ENCODE peak calls at places on chromosome 14, in six cellular contexts. One of them, this sample, is unnamed.

GRCh38 chr14:103890052-103890371 is 38.2 kb upstream of the TDRD9 start:
- DNase-seq in dorsolateral prefrontal cortex: no peak
- DNase-seq in neural progenitor cell: no peak
- DNase-seq in keratinocyte: no peak
- DNase-seq in psoas muscle: no peak
- DNase-seq in aorta: no peak
- DNase-seq in this sample: no peak

GRCh38 chr14:20492486-20492885 is 12.9 kb upstream of the RNASE10 start:
- DNase-seq in keratinocyte: no peak
- DNase-seq in psoas muscle: no peak
- DNase-seq in aorta: no peak
- DNase-seq in dorsolateral prefrontal cortex: no peak
- DNase-seq in neural progenitor cell: no peak
- DNase-seq in this sample: no peak

GRCh38 chr14:103657466-103657865 is 28.5 kb downstream of the KLC1 start:
- DNase-seq in keratinocyte: no peak
- DNase-seq in dorsolateral prefrontal cortex: peak
- DNase-seq in neural progenitor cell: no peak
- DNase-seq in aorta: peak
- DNase-seq in psoas muscle: peak
- DNase-seq in this sample: no peak

GRCh38 chr14:101915871-101916815 is 48.2 kb upstream of the DYNC1H1 start:
- DNase-seq in aorta: no peak
- DNase-seq in neural progenitor cell: no peak
- DNase-seq in psoas muscle: no peak
- DNase-seq in dorsolateral prefrontal cortex: no peak
- DNase-seq in keratinocyte: no peak
- DNase-seq in this sample: no peak

GRCh38 chr14:94388027-94388895 is at the start of gene SERPINA1:
- DNase-seq in psoas muscle: no peak
- DNase-seq in neural progenitor cell: no peak
- DNase-seq in dorsolateral prefrontal cortex: no peak
- DNase-seq in keratinocyte: no peak
- DNase-seq in aorta: no peak
- DNase-seq in this sample: no peak

GRCh38 chr14:62462996-62463395 is 582.3 kb downstream of the KCNH5 start:
- DNase-seq in neural progenitor cell: no peak
- DNase-seq in keratinocyte: no peak
- DNase-seq in aorta: no peak
- DNase-seq in dorsolateral prefrontal cortex: no peak
- DNase-seq in psoas muscle: no peak
- DNase-seq in this sample: no peak

GRCh38 chr14:53306267-53306721 is 153.2 kb upstream of the DDHD1 start:
- DNase-seq in keratinocyte: no peak
- DNase-seq in psoas muscle: peak
- DNase-seq in neural progenitor cell: peak
- DNase-seq in aorta: peak
- DNase-seq in dorsolateral prefrontal cortex: peak
- DNase-seq in this sample: peak

GRCh38 chr14:104102282-104102914 is 16.9 kb downstream of the ASPG start:
- DNase-seq in neural progenitor cell: no peak
- DNase-seq in dorsolateral prefrontal cortex: peak
- DNase-seq in psoas muscle: peak
- DNase-seq in aorta: no peak
- DNase-seq in keratinocyte: no peak
- DNase-seq in this sample: no peak

GRCh38 chr14:67908061-67908767 is 88.6 kb downstream of the RAD51B start:
- DNase-seq in psoas muscle: no peak
- DNase-seq in neural progenitor cell: no peak
- DNase-seq in keratinocyte: no peak
- DNase-seq in aorta: no peak
- DNase-seq in dorsolateral prefrontal cortex: no peak
- DNase-seq in this sample: no peak

DNA sequence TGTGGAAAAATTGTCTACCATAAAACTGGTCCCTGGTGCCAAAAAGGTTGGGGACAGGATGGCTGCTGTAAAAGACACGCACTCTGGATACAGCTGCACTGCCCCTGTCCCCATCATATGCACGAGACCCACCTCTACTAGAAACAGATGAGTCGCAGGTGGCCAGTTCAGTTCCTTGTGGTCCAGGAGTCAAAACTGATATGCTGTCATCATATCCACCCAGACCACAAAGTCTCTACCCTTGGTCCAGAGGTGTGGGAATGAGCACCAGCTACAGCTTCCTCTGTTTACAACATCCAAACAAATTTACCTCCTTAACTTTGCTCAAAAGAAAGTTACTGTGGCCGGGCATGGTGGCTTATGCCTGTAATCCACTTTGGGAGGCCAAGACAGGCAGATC is 43.8 kb upstream of the DACT1 start:
- DNase-seq in aorta: no peak
- DNase-seq in dorsolateral prefrontal cortex: no peak
- DNase-seq in psoas muscle: no peak
- DNase-seq in keratinocyte: no peak
- DNase-seq in neural progenitor cell: no peak
- DNase-seq in this sample: no peak
- H3K27ac ChIP-seq in aorta: no peak
- H3K27ac ChIP-seq in dorsolateral prefrontal cortex: no peak
- H3K27ac ChIP-seq in psoas muscle: no peak
- H3K27ac ChIP-seq in keratinocyte: no peak
- H3K27ac ChIP-seq in neural progenitor cell: no peak
- H3K27ac ChIP-seq in this sample: no peak

DNA sequence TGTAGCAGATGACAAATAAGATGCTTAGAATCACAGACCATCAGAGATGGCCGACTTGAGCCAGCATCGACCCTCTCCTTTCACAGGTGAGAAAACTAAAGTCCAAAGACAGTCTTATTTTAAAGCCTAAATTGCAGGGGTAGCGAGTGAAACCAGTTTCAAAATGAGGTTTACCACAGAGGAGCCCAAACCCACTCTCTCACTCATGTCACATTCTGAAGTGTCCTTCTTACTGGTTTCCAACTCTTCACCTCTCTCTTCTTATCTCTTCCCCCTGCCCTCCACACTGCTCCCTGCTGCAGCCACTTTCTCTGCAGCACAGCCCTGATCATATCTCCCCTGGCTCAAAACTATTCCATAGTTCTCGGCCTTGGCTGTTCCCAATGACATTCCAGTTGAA is 57.0 kb upstream of the NID2 start:
- DNase-seq in neural progenitor cell: no peak
- DNase-seq in psoas muscle: no peak
- DNase-seq in dorsolateral prefrontal cortex: no peak
- DNase-seq in keratinocyte: no peak
- DNase-seq in aorta: no peak
- DNase-seq in this sample: no peak
- H3K27ac ChIP-seq in neural progenitor cell: no peak
- H3K27ac ChIP-seq in psoas muscle: peak
- H3K27ac ChIP-seq in dorsolateral prefrontal cortex: no peak
- H3K27ac ChIP-seq in keratinocyte: no peak
- H3K27ac ChIP-seq in aorta: no peak
- H3K27ac ChIP-seq in this sample: no peak

DNA sequence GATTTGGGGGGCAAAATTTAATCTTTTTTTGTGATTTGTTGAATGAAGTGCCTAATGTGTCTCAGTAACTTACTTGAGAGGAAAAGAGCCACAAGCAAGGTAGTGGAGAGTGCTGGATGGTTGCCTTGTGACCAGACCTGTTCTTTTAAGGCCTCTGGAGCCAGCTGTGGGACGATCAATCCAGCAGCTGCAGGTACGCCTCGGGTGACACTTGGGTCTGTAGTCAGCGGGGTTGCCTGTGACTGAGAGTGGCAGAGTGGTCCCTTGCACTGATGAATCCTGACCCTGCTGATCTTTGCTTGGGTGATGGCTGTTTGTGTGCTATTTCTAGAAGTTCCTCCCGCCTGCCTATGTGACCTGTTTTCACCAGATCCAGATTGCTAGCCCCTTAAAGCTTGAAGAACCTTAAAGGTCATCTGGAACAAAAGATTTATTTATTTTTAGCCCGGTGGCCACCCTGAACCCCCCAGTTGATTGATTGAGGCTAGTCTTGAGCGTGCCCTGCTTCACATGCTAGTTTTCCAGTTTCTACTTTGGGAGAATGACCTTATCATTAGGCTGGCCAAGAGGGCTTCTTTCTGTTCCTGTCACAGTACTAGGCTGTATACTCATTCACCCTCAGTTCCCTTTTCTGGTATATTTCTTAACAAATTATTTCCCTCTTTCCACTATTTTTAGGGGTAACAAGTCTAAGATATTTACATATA is 23.2 kb downstream of the PRKCH start:
- DNase-seq in neural progenitor cell: no peak
- DNase-seq in psoas muscle: no peak
- DNase-seq in dorsolateral prefrontal cortex: no peak
- DNase-seq in keratinocyte: no peak
- DNase-seq in aorta: no peak
- DNase-seq in this sample: no peak
- H3K27ac ChIP-seq in neural progenitor cell: no peak
- H3K27ac ChIP-seq in psoas muscle: peak
- H3K27ac ChIP-seq in dorsolateral prefrontal cortex: peak
- H3K27ac ChIP-seq in keratinocyte: no peak
- H3K27ac ChIP-seq in aorta: no peak
- H3K27ac ChIP-seq in this sample: no peak

GRCh38 chr14:25010471-25010870 is 39.5 kb downstream of the STXBP6 start:
- DNase-seq in neural progenitor cell: no peak
- DNase-seq in aorta: no peak
- DNase-seq in dorsolateral prefrontal cortex: no peak
- DNase-seq in psoas muscle: no peak
- DNase-seq in keratinocyte: no peak
- DNase-seq in this sample: no peak

GRCh38 chr14:25007832-25008231 is 42.1 kb downstream of the STXBP6 start:
- DNase-seq in dorsolateral prefrontal cortex: peak
- DNase-seq in psoas muscle: no peak
- DNase-seq in aorta: no peak
- DNase-seq in keratinocyte: no peak
- DNase-seq in neural progenitor cell: no peak
- DNase-seq in this sample: no peak

GRCh38 chr14:25009891-25010290 is 40.1 kb downstream of the STXBP6 start:
- DNase-seq in dorsolateral prefrontal cortex: no peak
- DNase-seq in neural progenitor cell: peak
- DNase-seq in psoas muscle: no peak
- DNase-seq in keratinocyte: peak
- DNase-seq in aorta: no peak
- DNase-seq in this sample: no peak

GRCh38 chr14:25014440-25014839 is 35.5 kb downstream of the STXBP6 start:
- DNase-seq in psoas muscle: no peak
- DNase-seq in neural progenitor cell: no peak
- DNase-seq in keratinocyte: no peak
- DNase-seq in dorsolateral prefrontal cortex: no peak
- DNase-seq in aorta: no peak
- DNase-seq in this sample: no peak

GRCh38 chr14:25011095-25011494 is 38.9 kb downstream of the STXBP6 start:
- DNase-seq in dorsolateral prefrontal cortex: no peak
- DNase-seq in neural progenitor cell: no peak
- DNase-seq in aorta: no peak
- DNase-seq in keratinocyte: peak
- DNase-seq in psoas muscle: no peak
- DNase-seq in this sample: no peak
- H3K27ac ChIP-seq in dorsolateral prefrontal cortex: no peak
- H3K27ac ChIP-seq in neural progenitor cell: no peak
- H3K27ac ChIP-seq in aorta: no peak
- H3K27ac ChIP-seq in keratinocyte: no peak
- H3K27ac ChIP-seq in psoas muscle: no peak
- H3K27ac ChIP-seq in this sample: no peak

DNA sequence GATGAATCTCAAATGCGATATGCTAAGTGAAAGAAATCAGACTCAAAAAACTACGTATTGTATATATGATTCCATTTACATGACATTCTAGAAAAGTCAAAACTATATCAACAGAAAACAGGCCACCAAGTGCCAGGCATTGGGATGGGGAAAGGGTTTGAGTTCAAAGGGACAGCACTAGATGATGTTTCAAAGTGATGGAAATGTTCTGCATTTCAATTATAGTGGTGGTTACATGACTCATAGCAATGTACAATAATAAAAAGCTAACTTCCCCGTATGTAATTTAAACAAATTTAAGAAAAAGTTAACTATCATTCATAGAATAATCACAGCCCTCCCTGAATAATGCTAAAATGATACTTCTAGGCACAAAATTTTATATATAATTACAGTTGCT is 13.5 kb downstream of the HECTD1 start:
- DNase-seq in aorta: no peak
- DNase-seq in neural progenitor cell: no peak
- DNase-seq in psoas muscle: no peak
- DNase-seq in dorsolateral prefrontal cortex: no peak
- DNase-seq in keratinocyte: no peak
- DNase-seq in this sample: no peak
- H3K27ac ChIP-seq in aorta: no peak
- H3K27ac ChIP-seq in neural progenitor cell: no peak
- H3K27ac ChIP-seq in psoas muscle: peak
- H3K27ac ChIP-seq in dorsolateral prefrontal cortex: no peak
- H3K27ac ChIP-seq in keratinocyte: no peak
- H3K27ac ChIP-seq in this sample: no peak

GRCh38 chr14:85387181-85387580 is 142.8 kb upstream of the FLRT2 start:
- DNase-seq in neural progenitor cell: no peak
- DNase-seq in aorta: no peak
- DNase-seq in keratinocyte: no peak
- DNase-seq in psoas muscle: no peak
- DNase-seq in dorsolateral prefrontal cortex: no peak
- DNase-seq in this sample: peak
- H3K27ac ChIP-seq in neural progenitor cell: no peak
- H3K27ac ChIP-seq in aorta: no peak
- H3K27ac ChIP-seq in keratinocyte: no peak
- H3K27ac ChIP-seq in psoas muscle: no peak
- H3K27ac ChIP-seq in dorsolateral prefrontal cortex: no peak
- H3K27ac ChIP-seq in this sample: no peak

GRCh38 chr14:50262865-50263264 is 31.5 kb upstream of the SOS2 start:
- DNase-seq in dorsolateral prefrontal cortex: no peak
- DNase-seq in aorta: no peak
- DNase-seq in neural progenitor cell: no peak
- DNase-seq in keratinocyte: no peak
- DNase-seq in psoas muscle: no peak
- DNase-seq in this sample: no peak

GRCh38 chr14:50260511-50260910 is 29.1 kb upstream of the SOS2 start:
- DNase-seq in dorsolateral prefrontal cortex: no peak
- DNase-seq in keratinocyte: no peak
- DNase-seq in aorta: no peak
- DNase-seq in psoas muscle: no peak
- DNase-seq in neural progenitor cell: peak
- DNase-seq in this sample: no peak

GRCh38 chr14:50254248-50254647 is 22.9 kb upstream of the SOS2 start:
- DNase-seq in aorta: no peak
- DNase-seq in neural progenitor cell: no peak
- DNase-seq in keratinocyte: no peak
- DNase-seq in psoas muscle: no peak
- DNase-seq in dorsolateral prefrontal cortex: no peak
- DNase-seq in this sample: no peak

GRCh38 chr14:50260072-50260471 is 28.7 kb upstream of the SOS2 start:
- DNase-seq in aorta: no peak
- DNase-seq in keratinocyte: no peak
- DNase-seq in dorsolateral prefrontal cortex: no peak
- DNase-seq in psoas muscle: no peak
- DNase-seq in neural progenitor cell: no peak
- DNase-seq in this sample: no peak

GRCh38 chr14:50257728-50258127 is 26.4 kb upstream of the SOS2 start:
- DNase-seq in keratinocyte: no peak
- DNase-seq in psoas muscle: no peak
- DNase-seq in neural progenitor cell: no peak
- DNase-seq in dorsolateral prefrontal cortex: no peak
- DNase-seq in aorta: no peak
- DNase-seq in this sample: no peak
- H3K27ac ChIP-seq in keratinocyte: no peak
- H3K27ac ChIP-seq in psoas muscle: no peak
- H3K27ac ChIP-seq in neural progenitor cell: no peak
- H3K27ac ChIP-seq in dorsolateral prefrontal cortex: no peak
- H3K27ac ChIP-seq in aorta: no peak
- H3K27ac ChIP-seq in this sample: no peak